ENCODE peak calls at places on chromosomes 16 and 17, in seven cellular contexts. F is cardiac muscle cell, R is BJ, E is left lung, P is GM12864, W is A549, D is uterus. Q is an unnamed sample.

GRCh38 chr16:35523991-35524390 is 2064.6 kb downstream of the TP53TG3F start:
- DNase-seq in F (no peak), D (no peak), W (no peak), P (no peak), R (no peak), E (no peak), Q (no peak)

GRCh38 chr17:18327093-18327492 is 12.0 kb downstream of the SMCR8 start:
- DNase-seq in E (no peak), R (no peak), W (no peak), F (no peak), P (no peak), D (no peak), Q (no peak)

GRCh38 chr16:11636172-11636721 is 32.0 kb upstream of the SNN start:
- DNase-seq in D (no peak), E (no peak), P (no peak), F (peak; percentile 44), R (no peak), W (no peak), Q (no peak)

GRCh38 chr16:85086347-85087291 is 25.7 kb downstream of the CIBAR2 start:
- DNase-seq in R (no peak), E (peak; percentile 51), F (peak; percentile 77), P (no peak), W (peak; percentile 95), D (peak; percentile 75), Q (peak; percentile 3)

GRCh38 chr16:73420244-73421040 is 372.5 kb upstream of the ZFHX3 start:
- DNase-seq in D (no peak), R (no peak), W (no peak), E (no peak), F (no peak), P (no peak), Q (no peak)

GRCh38 chr17:75327757-75328156 is 38.5 kb upstream of the SLC25A19 start:
- DNase-seq in W (no peak), D (no peak), F (no peak), E (no peak), R (no peak), P (no peak), Q (no peak)

GRCh38 chr16:89114159-89114981 is 20.7 kb downstream of the ACSF3 start:
- DNase-seq in F (no peak), D (no peak), P (no peak), W (no peak), E (peak; percentile 34), R (no peak), Q (no peak)

GRCh38 chr17:6558276-6558675 is 1.9 kb upstream of the PITPNM3 start:
- DNase-seq in E (no peak), F (no peak), R (no peak), W (no peak), D (no peak), P (no peak), Q (no peak)

GRCh38 chr16:30112197-30113030 is 923 bp downstream of the GDPD3 start:
- DNase-seq in P (peak; percentile 48), E (peak; percentile 52), R (no peak), F (peak; percentile 20), D (peak; percentile 69), W (peak; percentile 84), Q (no peak)

GRCh38 chr16:76654421-76654820 is 377.2 kb downstream of the CNTNAP4 start:
- DNase-seq in P (no peak), E (no peak), F (no peak), R (no peak), D (no peak), W (no peak), Q (no peak)

GRCh38 chr17:16033729-16034349 is 34.2 kb downstream of the TTC19 start:
- DNase-seq in D (no peak), W (no peak), R (no peak), F (no peak), E (no peak), P (no peak), Q (no peak)

DNA sequence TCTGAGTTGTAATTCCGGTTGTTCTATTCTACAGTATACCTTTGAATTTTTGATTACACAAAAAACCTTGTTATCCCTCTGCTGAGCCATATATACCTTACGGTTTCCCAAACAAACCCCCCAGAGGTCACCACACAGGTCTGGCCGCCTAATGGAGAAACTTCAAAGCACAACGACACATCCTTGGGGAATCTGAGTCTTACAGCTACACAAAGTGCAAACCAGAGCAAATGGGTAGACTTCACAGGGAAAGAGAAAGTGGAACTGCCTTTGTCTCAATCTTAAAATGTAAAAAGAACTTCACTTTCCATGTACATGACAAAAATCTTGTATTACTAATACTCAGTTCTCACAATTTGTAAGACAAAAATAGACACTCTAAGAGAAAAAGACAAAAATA is 2.7 kb downstream of the FBXO31 start:
- DNase-seq in D (no peak), W (no peak), R (no peak), E (no peak), P (no peak), F (no peak), Q (no peak)
- H3K4me3 ChIP-seq in D (peak overlapping the region; percentile 69), W (no peak overlapping the region), R (peak overlapping the region; percentile 16), E (peak overlapping the region; percentile 62), P (peak overlapping the region; percentile 32), F (no peak overlapping the region), Q (peak overlapping the region; percentile 34)

GRCh38 chr17:7842950-7843535 is 9.0 kb downstream of the KDM6B start:
- DNase-seq in E (peak; percentile 88), R (no peak), F (peak; percentile 44), P (no peak), D (peak; percentile 68), W (peak; percentile 52), Q (no peak)
- TF ChIP-seq CTCF in E (peak; percentile 9), R (no peak), F (no peak), P (no peak), D (no peak), W (no peak), Q (no peak)

GRCh38 chr17:39607851-39608130 is at the start of gene NEUROD2:
- DNase-seq in D (no peak), P (no peak), R (no peak), W (no peak), E (no peak), F (no peak), Q (no peak)
- H3K4me3 ChIP-seq in D (no peak within 1 kb of the TSS), P (no peak within 1 kb of the TSS), R (no peak within 1 kb of the TSS), W (peak within 1 kb of the TSS; percentile 30), E (no peak within 1 kb of the TSS), F (no peak within 1 kb of the TSS), Q (no peak within 1 kb of the TSS)

GRCh38 chr16:63697736-63698135 is 1424.1 kb downstream of the CDH11 start:
- DNase-seq in P (no peak), E (no peak), W (no peak), D (no peak), F (peak; percentile 51), R (no peak), Q (no peak)

GRCh38 chr16:63702981-63703590 is 1418.8 kb downstream of the CDH11 start:
- DNase-seq in D (no peak), R (no peak), P (no peak), W (no peak), E (no peak), F (peak; percentile 63), Q (peak; percentile 29)
- TF ChIP-seq CTCF in D (no peak), R (no peak), P (no peak), W (no peak), E (no peak), F (no peak), Q (peak; percentile 40)

DNA sequence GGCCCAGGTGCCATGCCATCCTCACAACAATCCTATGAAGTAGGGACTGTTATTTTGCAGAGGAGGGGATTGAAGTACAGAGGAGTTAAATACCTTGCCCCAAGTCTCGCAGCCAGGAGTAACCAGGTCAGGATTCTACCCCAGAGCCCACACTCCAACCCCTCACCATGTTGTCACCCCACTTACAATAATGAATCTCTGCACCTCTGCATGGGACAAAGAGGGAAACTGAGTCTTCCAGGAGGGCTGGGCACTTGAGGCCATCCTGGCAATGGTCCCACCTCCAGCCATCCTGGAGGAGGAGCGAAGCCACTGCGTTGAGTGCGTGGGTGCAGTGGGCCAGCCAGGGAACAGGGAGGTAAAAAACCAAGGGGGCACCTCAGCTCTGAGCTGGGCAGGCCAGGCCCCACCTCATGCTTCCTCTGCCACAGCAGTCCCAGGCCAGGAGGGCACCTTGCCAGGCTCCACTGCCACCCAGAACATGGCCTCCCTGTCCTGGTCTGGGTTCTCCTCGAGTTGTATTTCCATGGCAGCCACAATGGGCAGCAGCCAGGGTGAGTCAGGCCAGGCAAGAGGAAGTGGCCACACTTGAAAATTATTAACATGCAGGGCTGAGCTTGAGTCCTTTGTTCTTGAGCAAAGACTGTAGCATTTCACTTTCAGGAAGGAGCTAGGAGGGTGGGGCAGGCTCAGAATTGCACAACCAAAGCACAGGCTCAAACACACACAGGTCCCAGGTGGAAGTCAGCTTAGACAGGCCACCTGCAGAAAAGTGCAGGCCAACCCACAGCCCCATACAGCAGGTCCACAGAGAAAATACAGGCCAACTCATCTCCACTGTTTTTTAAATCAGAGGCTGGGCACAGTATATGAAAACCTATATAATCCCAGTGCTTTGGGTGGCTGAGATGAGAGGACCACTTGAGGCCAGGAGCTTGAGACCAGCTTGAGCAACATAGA is 52.1 kb downstream of the CUEDC1 start:
- DNase-seq in F (no peak), P (peak; percentile 82), W (peak; percentile 99), R (peak; percentile 68), E (peak; percentile 91), D (peak; percentile 68), Q (peak; percentile 92)
- H3K4me3 ChIP-seq in F (no peak overlapping the region), P (peak overlapping the region; percentile 4), W (no peak overlapping the region), R (no peak overlapping the region), E (no peak overlapping the region), D (no peak overlapping the region), Q (no peak overlapping the region)

DNA sequence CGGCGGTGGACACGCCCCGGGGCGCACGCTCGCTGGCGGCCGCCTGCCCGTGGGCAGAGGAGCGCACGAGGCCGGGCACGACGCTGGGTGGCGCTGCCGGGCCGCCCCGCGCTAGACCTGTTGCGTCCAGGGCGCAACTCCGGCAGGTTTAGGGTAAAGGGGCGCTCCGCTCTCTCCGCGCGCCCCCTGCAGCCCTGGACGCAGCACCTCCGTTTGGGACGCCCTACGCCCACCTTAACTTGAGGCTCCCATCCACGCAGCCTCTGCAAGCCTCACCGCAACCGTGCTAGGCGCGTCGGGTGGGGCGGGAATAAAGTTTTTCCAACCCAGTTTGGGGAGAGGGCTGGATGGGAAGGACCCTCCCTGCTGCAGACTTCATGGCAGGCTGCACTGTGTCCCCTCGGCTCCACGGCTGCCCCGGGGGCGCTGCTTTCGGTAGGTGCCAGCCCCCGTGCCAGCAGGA is 299 bp upstream of the SYT17 start:
- DNase-seq in R (no peak), E (peak; percentile 75), D (peak; percentile 47), F (peak; percentile 79), W (peak; percentile 80), P (no peak), Q (no peak)
- TF ChIP-seq CTCF in R (peak; percentile 52), E (peak; percentile 88), D (peak; percentile 82), F (peak; percentile 55), W (peak; percentile 97), P (peak; percentile 74), Q (peak; percentile 37)

Q was measured in epithelial cell of proximal tubule.